ENCODE peak calls at places on chromosomes 16 and 17, in six cellular contexts. One of them, this sample, is unnamed. For H3K4me1, the result is how much of the 10 kb centered on the place peaks cover.

GRCh38 chr17:82577300-82577699 is 57.8 kb downstream of the FOXK2 start:
- DNase-seq in A549: no peak
- DNase-seq in right lobe of liver: peak
- DNase-seq in breast epithelium: no peak
- DNase-seq in transverse colon: peak
- DNase-seq in heart left ventricle: no peak
- DNase-seq in this sample: no peak

GRCh38 chr16:66705790-66706505 is 9.4 kb upstream of the CMTM4 start:
- DNase-seq in A549: no peak
- DNase-seq in right lobe of liver: peak
- DNase-seq in breast epithelium: no peak
- DNase-seq in transverse colon: peak
- DNase-seq in heart left ventricle: peak
- DNase-seq in this sample: no peak

GRCh38 chr17:44144966-44145739 is 3.4 kb downstream of the HROB start:
- DNase-seq in A549: no peak
- DNase-seq in right lobe of liver: no peak
- DNase-seq in breast epithelium: no peak
- DNase-seq in transverse colon: no peak
- DNase-seq in heart left ventricle: no peak
- DNase-seq in this sample: no peak

GRCh38 chr17:13952252-13952721 is 117.0 kb upstream of the COX10 start:
- DNase-seq in A549: no peak
- DNase-seq in right lobe of liver: peak
- DNase-seq in breast epithelium: no peak
- DNase-seq in transverse colon: no peak
- DNase-seq in heart left ventricle: no peak
- DNase-seq in this sample: no peak

GRCh38 chr16:51049678-51050378 is 101.2 kb downstream of the SALL1 start:
- DNase-seq in A549: no peak
- DNase-seq in right lobe of liver: no peak
- DNase-seq in breast epithelium: no peak
- DNase-seq in transverse colon: no peak
- DNase-seq in heart left ventricle: no peak
- DNase-seq in this sample: no peak

GRCh38 chr17:40111221-40112128 is 10.3 kb upstream of the MSL1 start:
- DNase-seq in A549: peak
- DNase-seq in right lobe of liver: peak
- DNase-seq in breast epithelium: peak
- DNase-seq in transverse colon: peak
- DNase-seq in heart left ventricle: peak
- DNase-seq in this sample: no peak

GRCh38 chr17:73550561-73550960 is 93.7 kb downstream of the SDK2 start:
- DNase-seq in A549: no peak
- DNase-seq in right lobe of liver: no peak
- DNase-seq in breast epithelium: no peak
- DNase-seq in transverse colon: no peak
- DNase-seq in heart left ventricle: no peak
- DNase-seq in this sample: no peak

GRCh38 chr16:2386990-2387389 is 42.3 kb upstream of the CCNF start:
- DNase-seq in A549: no peak
- DNase-seq in right lobe of liver: no peak
- DNase-seq in breast epithelium: no peak
- DNase-seq in transverse colon: no peak
- DNase-seq in heart left ventricle: no peak
- DNase-seq in this sample: no peak

GRCh38 chr17:43768382-43768781 is 9.8 kb upstream of the SOST start:
- DNase-seq in A549: no peak
- DNase-seq in right lobe of liver: peak
- DNase-seq in breast epithelium: no peak
- DNase-seq in transverse colon: peak
- DNase-seq in heart left ventricle: no peak
- DNase-seq in this sample: no peak

GRCh38 chr17:9451919-9452318 is 123.7 kb downstream of the STX8 start:
- DNase-seq in A549: peak
- DNase-seq in right lobe of liver: no peak
- DNase-seq in breast epithelium: no peak
- DNase-seq in transverse colon: no peak
- DNase-seq in heart left ventricle: no peak
- DNase-seq in this sample: no peak

GRCh38 chr16:17369441-17369951 is 101.3 kb downstream of the XYLT1 start:
- DNase-seq in A549: no peak
- DNase-seq in right lobe of liver: peak
- DNase-seq in breast epithelium: no peak
- DNase-seq in transverse colon: peak
- DNase-seq in heart left ventricle: peak
- DNase-seq in this sample: peak

GRCh38 chr17:63450551-63450950 is 4.4 kb upstream of the CYB561 start:
- DNase-seq in A549: no peak
- DNase-seq in right lobe of liver: no peak
- DNase-seq in breast epithelium: no peak
- DNase-seq in transverse colon: no peak
- DNase-seq in heart left ventricle: no peak
- DNase-seq in this sample: no peak

GRCh38 chr16:4613636-4614570 is 785 bp downstream of the UBALD1 start:
- DNase-seq in A549: no peak
- DNase-seq in right lobe of liver: no peak
- DNase-seq in breast epithelium: no peak
- DNase-seq in transverse colon: peak
- DNase-seq in heart left ventricle: no peak
- DNase-seq in this sample: no peak

GRCh38 chr17:64171041-64171440 is 41.1 kb upstream of the ERN1 start:
- DNase-seq in A549: no peak
- DNase-seq in right lobe of liver: no peak
- DNase-seq in breast epithelium: no peak
- DNase-seq in transverse colon: no peak
- DNase-seq in heart left ventricle: no peak
- DNase-seq in this sample: no peak

GRCh38 chr16:67296422-67296821 is 17.1 kb downstream of the PLEKHG4 start:
- DNase-seq in A549: no peak
- DNase-seq in right lobe of liver: no peak
- DNase-seq in breast epithelium: no peak
- DNase-seq in transverse colon: no peak
- DNase-seq in heart left ventricle: no peak
- DNase-seq in this sample: no peak

GRCh38 chr17:171871-172270 is 9.6 kb downstream of the DOC2B start:
- DNase-seq in A549: no peak
- DNase-seq in right lobe of liver: no peak
- DNase-seq in breast epithelium: no peak
- DNase-seq in transverse colon: no peak
- DNase-seq in heart left ventricle: no peak
- DNase-seq in this sample: no peak

GRCh38 chr17:29108806-29109476 is 66.0 kb downstream of the PIPOX start:
- DNase-seq in A549: no peak
- DNase-seq in right lobe of liver: no peak
- DNase-seq in breast epithelium: no peak
- DNase-seq in transverse colon: no peak
- DNase-seq in heart left ventricle: no peak
- DNase-seq in this sample: no peak

GRCh38 chr17:9346296-9346926 is 229.2 kb downstream of the STX8 start:
- DNase-seq in A549: no peak
- DNase-seq in right lobe of liver: no peak
- DNase-seq in breast epithelium: no peak
- DNase-seq in transverse colon: no peak
- DNase-seq in heart left ventricle: no peak
- DNase-seq in this sample: no peak

GRCh38 chr17:14201595-14201994 is 35.1 kb downstream of the CDRT15 start:
- DNase-seq in A549: no peak
- DNase-seq in right lobe of liver: no peak
- DNase-seq in breast epithelium: no peak
- DNase-seq in transverse colon: peak
- DNase-seq in heart left ventricle: no peak
- DNase-seq in this sample: no peak

GRCh38 chr17:60493847-60494321 is 32.2 kb downstream of the APPBP2 start:
- DNase-seq in A549: no peak
- DNase-seq in right lobe of liver: no peak
- DNase-seq in breast epithelium: no peak
- DNase-seq in transverse colon: no peak
- DNase-seq in heart left ventricle: no peak
- DNase-seq in this sample: no peak

DNA sequence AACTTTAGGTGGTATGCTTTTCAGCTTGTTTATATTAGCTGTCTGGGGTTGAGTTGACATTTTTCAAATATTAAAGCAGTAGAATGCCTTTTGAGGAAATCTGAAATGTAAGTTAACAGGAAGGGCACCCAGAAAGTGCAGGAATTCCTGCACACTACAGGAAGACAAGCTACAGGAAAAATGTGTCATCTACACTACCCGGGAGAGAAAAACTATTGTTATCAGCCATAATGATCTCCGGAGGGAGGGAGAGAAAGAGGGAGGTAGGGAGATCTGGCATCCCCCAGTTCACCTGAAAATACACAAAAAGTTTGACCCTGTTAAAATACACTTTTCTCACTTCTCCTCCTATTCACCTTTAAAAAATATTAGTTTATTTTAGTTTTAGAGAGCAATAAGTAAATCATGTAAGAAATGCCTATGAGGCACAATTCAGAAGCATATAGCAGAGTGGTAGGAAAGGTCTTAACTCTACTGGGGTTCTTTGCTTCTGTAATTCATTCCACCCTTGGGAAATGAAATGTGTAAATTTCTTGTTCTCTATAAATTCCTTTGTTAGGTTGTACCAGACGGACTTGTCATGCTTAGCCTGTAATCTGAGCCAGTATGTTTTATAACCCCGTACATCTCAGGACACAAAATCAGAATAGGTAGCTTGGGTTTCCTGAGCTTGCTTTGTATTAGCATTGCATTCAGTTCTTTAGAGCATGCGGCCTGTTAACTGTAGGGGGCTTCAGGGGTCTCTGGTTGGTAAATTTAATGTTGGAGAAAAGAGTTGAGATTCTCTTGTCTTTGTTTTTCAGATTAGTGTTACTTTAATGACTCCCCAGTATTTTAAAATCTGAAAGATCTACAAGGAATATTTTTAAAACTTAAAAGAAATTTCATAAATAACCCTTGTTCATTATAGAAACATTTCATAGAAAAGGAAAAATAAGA is 3.3 kb downstream of the MAP2K6 start:
- DNase-seq in A549: no peak
- DNase-seq in right lobe of liver: no peak
- DNase-seq in breast epithelium: no peak
- DNase-seq in transverse colon: no peak
- DNase-seq in heart left ventricle: no peak
- DNase-seq in this sample: no peak
- H3K4me3 ChIP-seq in A549: no peak
- H3K4me3 ChIP-seq in right lobe of liver: no peak
- H3K4me3 ChIP-seq in breast epithelium: no peak
- H3K4me3 ChIP-seq in transverse colon: no peak
- H3K4me3 ChIP-seq in heart left ventricle: no peak
- H3K4me3 ChIP-seq in this sample: no peak

GRCh38 chr17:17570207-17570797 is 21.2 kb downstream of the PEMT start:
- DNase-seq in A549: peak
- DNase-seq in right lobe of liver: peak
- DNase-seq in breast epithelium: no peak
- DNase-seq in transverse colon: peak
- DNase-seq in heart left ventricle: no peak
- DNase-seq in this sample: no peak

GRCh38 chr17:17569691-17570090 is 21.8 kb downstream of the PEMT start:
- DNase-seq in A549: no peak
- DNase-seq in right lobe of liver: no peak
- DNase-seq in breast epithelium: no peak
- DNase-seq in transverse colon: no peak
- DNase-seq in heart left ventricle: no peak
- DNase-seq in this sample: no peak

GRCh38 chr17:17570798-17571716 is 20.5 kb downstream of the PEMT start:
- DNase-seq in A549: no peak
- DNase-seq in right lobe of liver: peak
- DNase-seq in breast epithelium: no peak
- DNase-seq in transverse colon: no peak
- DNase-seq in heart left ventricle: no peak
- DNase-seq in this sample: no peak

GRCh38 chr17:17573912-17574311 is 17.6 kb downstream of the PEMT start:
- DNase-seq in A549: no peak
- DNase-seq in right lobe of liver: no peak
- DNase-seq in breast epithelium: no peak
- DNase-seq in transverse colon: no peak
- DNase-seq in heart left ventricle: no peak
- DNase-seq in this sample: no peak

DNA sequence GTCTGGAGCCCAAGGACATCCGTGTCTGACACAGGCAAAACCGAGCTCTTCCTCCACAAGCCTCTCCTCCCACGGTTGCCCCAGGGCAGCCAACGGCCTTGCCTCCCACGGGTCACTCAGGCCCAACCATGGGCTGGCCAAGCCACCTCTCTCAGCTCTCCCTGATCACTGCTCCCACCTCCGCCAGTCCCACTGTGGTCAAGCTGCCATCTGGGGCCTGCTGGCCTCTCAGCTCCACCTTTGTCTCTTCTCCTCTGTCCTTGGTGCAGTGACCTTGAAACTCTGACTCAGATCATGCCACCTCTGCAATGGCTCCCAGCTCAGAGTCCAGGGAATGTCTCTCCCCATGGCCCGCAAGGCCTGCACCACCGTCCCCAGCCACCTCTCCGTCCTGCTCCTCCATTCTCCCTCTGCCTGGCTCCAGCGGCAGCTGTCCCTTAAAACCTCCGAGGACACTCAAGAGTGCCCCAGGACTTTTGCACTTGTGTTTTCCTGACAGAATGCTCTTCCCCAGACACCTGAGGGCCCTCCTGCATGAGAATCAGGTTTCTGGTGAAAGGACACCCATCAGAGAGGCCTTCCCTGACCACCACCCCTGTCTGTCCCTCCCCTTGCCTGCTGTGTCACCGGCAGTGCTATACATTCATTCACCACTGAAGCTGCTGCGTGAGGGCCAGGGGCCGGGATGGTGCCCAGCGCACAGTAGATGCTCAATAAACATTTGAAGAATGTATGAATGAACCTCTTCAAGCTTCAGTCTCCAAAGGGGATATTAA is 19.3 kb downstream of the PEMT start:
- DNase-seq in A549: no peak
- DNase-seq in right lobe of liver: peak
- DNase-seq in breast epithelium: no peak
- DNase-seq in transverse colon: no peak
- DNase-seq in heart left ventricle: no peak
- DNase-seq in this sample: no peak
- TF ChIP-seq POLR2A in A549: no peak
- TF ChIP-seq POLR2A in right lobe of liver: peak
- TF ChIP-seq POLR2A in breast epithelium: no peak
- TF ChIP-seq POLR2A in transverse colon: no peak
- TF ChIP-seq POLR2A in heart left ventricle: no peak
- TF ChIP-seq POLR2A in this sample: no peak

DNA sequence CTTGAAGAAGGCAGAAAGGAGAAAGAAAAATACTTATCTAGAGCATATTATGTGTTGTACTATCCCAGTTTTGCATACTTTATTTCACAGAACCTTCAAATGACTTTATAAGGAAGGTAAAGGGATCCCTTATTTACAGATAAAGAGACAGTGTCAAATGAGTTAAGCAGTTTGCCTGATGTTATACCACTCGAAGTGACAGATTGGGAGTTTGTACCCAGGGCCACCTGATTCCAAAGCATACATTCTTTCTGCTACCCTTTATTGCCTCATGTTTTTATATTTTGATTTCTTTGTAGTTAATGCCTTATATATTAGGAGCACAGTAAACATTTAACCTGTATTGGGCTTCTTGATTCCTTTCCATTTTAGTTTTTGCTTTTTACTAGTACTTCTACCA is 4.9 kb downstream of the EVI2B start:
- DNase-seq in A549: no peak
- DNase-seq in right lobe of liver: no peak
- DNase-seq in breast epithelium: no peak
- DNase-seq in transverse colon: no peak
- DNase-seq in heart left ventricle: no peak
- DNase-seq in this sample: no peak
- H3K4me1 ChIP-seq in A549: under half
- H3K4me1 ChIP-seq in right lobe of liver: under half
- H3K4me1 ChIP-seq in breast epithelium: under half
- H3K4me1 ChIP-seq in transverse colon: under half
- H3K4me1 ChIP-seq in heart left ventricle: under half
- H3K4me1 ChIP-seq in this sample: under half

GRCh38 chr16:54362801-54363200 is 76.2 kb upstream of the IRX3 start:
- DNase-seq in A549: no peak
- DNase-seq in right lobe of liver: no peak
- DNase-seq in breast epithelium: no peak
- DNase-seq in transverse colon: no peak
- DNase-seq in heart left ventricle: no peak
- DNase-seq in this sample: no peak
- H3K4me3 ChIP-seq in A549: no peak
- H3K4me3 ChIP-seq in right lobe of liver: no peak
- H3K4me3 ChIP-seq in breast epithelium: no peak
- H3K4me3 ChIP-seq in transverse colon: no peak
- H3K4me3 ChIP-seq in heart left ventricle: no peak
- H3K4me3 ChIP-seq in this sample: no peak